ENCODE peak calls at places on chromosomes 1 and 21, in five cellular contexts. Q is PC-3, X is neural progenitor cell, V is K562, N is A673. F is an unnamed sample.

GRCh38 chr1:116558140-116558549 is 12.7 kb downstream of the CD58 start:
- DNase-seq in Q (no peak), X (no peak), V (no peak), N (no peak), F (no peak)

GRCh38 chr1:212381509-212381908 is 33.2 kb downstream of the PACC1 start:
- DNase-seq in Q (no peak), X (no peak), V (no peak), N (no peak), F (no peak)

GRCh38 chr21:31201548-31201947 is 142.5 kb downstream of the TIAM1 start:
- DNase-seq in Q (no peak), X (no peak), V (no peak), N (peak; percentile 15), F (no peak)

GRCh38 chr1:197339092-197339836 is 71.2 kb downstream of the CRB1 start:
- DNase-seq in Q (no peak), X (no peak), V (peak; percentile 47), N (no peak), F (no peak)

GRCh38 chr1:72670902-72671301 is 388.6 kb upstream of the NEGR1 start:
- DNase-seq in Q (no peak), X (peak; percentile 85), V (no peak), N (peak; percentile 36), F (no peak)

GRCh38 chr1:215555531-215555930 is 11.6 kb upstream of the KCTD3 start:
- DNase-seq in Q (no peak), X (no peak), V (no peak), N (no peak), F (no peak)

GRCh38 chr1:40338745-40339419 is 21.8 kb upstream of the COL9A2 start:
- DNase-seq in Q (peak; percentile 94), X (peak; percentile 85), V (peak; percentile 93), N (peak; percentile 88), F (peak; percentile 86)

GRCh38 chr1:113874017-113874879 is 2.7 kb upstream of the PTPN22 start:
- DNase-seq in Q (peak; percentile 61), X (peak; percentile 9), V (peak; percentile 70), N (no peak), F (peak; percentile 10)

GRCh38 chr1:27570383-27570755 is 33.6 kb downstream of the AHDC1 start:
- DNase-seq in Q (no peak), X (peak; percentile 49), V (no peak), N (no peak), F (no peak)

GRCh38 chr1:43446881-43447835 is 6.6 kb downstream of the HYI start:
- DNase-seq in Q (no peak), X (no peak), V (no peak), N (no peak), F (no peak)

GRCh38 chr1:7705048-7705907 is 65.8 kb upstream of the VAMP3 start:
- DNase-seq in Q (no peak), X (peak; percentile 55), V (no peak), N (no peak), F (peak; percentile 29)

GRCh38 chr21:21973806-21974205 is 975.6 kb downstream of the NCAM2 start:
- DNase-seq in Q (peak; percentile 2), X (peak; percentile 46), V (no peak), N (no peak), F (no peak)

GRCh38 chr1:161801955-161802354 is 35.8 kb downstream of the ATF6 start:
- DNase-seq in Q (no peak), X (peak; percentile 16), V (no peak), N (no peak), F (peak; percentile 5)

GRCh38 chr1:187067160-187067559 is 238.4 kb downstream of the PLA2G4A start:
- DNase-seq in Q (peak; percentile 8), X (no peak), V (no peak), N (peak; percentile 78), F (peak; percentile 18)

GRCh38 chr1:21437341-21437640 is 2.6 kb upstream of the NBPF3 start:
- DNase-seq in Q (no peak), X (no peak), V (no peak), N (no peak), F (no peak)

GRCh38 chr1:223037845-223038244 is 105.2 kb downstream of the TLR5 start:
- DNase-seq in Q (no peak), X (no peak), V (no peak), N (no peak), F (no peak)

GRCh38 chr1:6280761-6281451 is 20.0 kb upstream of the GPR153 start:
- DNase-seq in Q (no peak), X (peak; percentile 76), V (peak; percentile 69), N (no peak), F (no peak)

GRCh38 chr1:9085306-9085940 is 16.0 kb upstream of the SLC2A5 start:
- DNase-seq in Q (no peak), X (no peak), V (no peak), N (no peak), F (no peak)

GRCh38 chr1:8424539-8425116 is 106.7 kb downstream of the SLC45A1 start:
- DNase-seq in Q (peak; percentile 76), X (peak; percentile 61), V (peak; percentile 56), N (no peak), F (peak; percentile 84)

GRCh38 chr1:215416497-215416896 is 150.6 kb upstream of the KCTD3 start:
- DNase-seq in Q (no peak), X (no peak), V (no peak), N (no peak), F (no peak)

GRCh38 chr21:15415541-15416261 is 314.1 kb upstream of the USP25 start:
- DNase-seq in Q (no peak), X (no peak), V (no peak), N (no peak), F (no peak)

GRCh38 chr1:87402192-87403046 is 73.7 kb downstream of the LMO4 start:
- DNase-seq in Q (peak; percentile 79), X (no peak), V (no peak), N (peak; percentile 65), F (no peak)

GRCh38 chr1:29125237-29125641 is 1.5 kb upstream of the TMEM200B start:
- DNase-seq in Q (no peak), X (peak; percentile 43), V (no peak), N (no peak), F (no peak)

GRCh38 chr1:104856091-104856490 is 1106.4 kb downstream of the AMY1C start:
- DNase-seq in Q (no peak), X (no peak), V (no peak), N (no peak), F (no peak)

GRCh38 chr1:61237147-61237546 is 154.8 kb downstream of the NFIA start:
- DNase-seq in Q (peak; percentile 45), X (no peak), V (no peak), N (no peak), F (no peak)

GRCh38 chr1:197393105-197393504 is 125.1 kb downstream of the CRB1 start:
- DNase-seq in Q (no peak), X (no peak), V (no peak), N (no peak), F (no peak)

GRCh38 chr1:108644984-108645383 is 15.9 kb downstream of the HENMT1 start:
- DNase-seq in Q (no peak), X (no peak), V (no peak), N (no peak), F (no peak)

GRCh38 chr1:75373542-75374159 is 237.3 kb downstream of the SLC44A5 start:
- DNase-seq in Q (no peak), X (no peak), V (no peak), N (no peak), F (no peak)

GRCh38 chr1:228940526-228940925 is 205.2 kb downstream of the RHOU start:
- DNase-seq in Q (no peak), X (peak; percentile 24), V (no peak), N (no peak), F (no peak)

GRCh38 chr1:157274698-157275534 is 136.7 kb upstream of the ETV3 start:
- DNase-seq in Q (peak; percentile 52), X (no peak), V (peak; percentile 78), N (no peak), F (peak; percentile 16)

GRCh38 chr1:7335224-7335879 is 435.7 kb upstream of the VAMP3 start:
- DNase-seq in Q (peak; percentile 11), X (no peak), V (no peak), N (no peak), F (no peak)

GRCh38 chr1:16449065-16449464 is 8.5 kb downstream of the NECAP2 start:
- DNase-seq in Q (no peak), X (no peak), V (no peak), N (no peak), F (no peak)

GRCh38 chr1:48776400-48777218 is at the start of gene BEND5:
- DNase-seq in Q (peak; percentile 18), X (peak; percentile 91), V (no peak), N (peak; percentile 84), F (peak; percentile 78)

GRCh38 chr1:217281332-217281731 is 349.6 kb downstream of the GPATCH2 start:
- DNase-seq in Q (no peak), X (no peak), V (no peak), N (no peak), F (no peak)

GRCh38 chr1:55781944-55782482 is 566.8 kb upstream of the USP24 start:
- DNase-seq in Q (peak; percentile 93), X (no peak), V (no peak), N (no peak), F (peak; percentile 67)

GRCh38 chr1:16042096-16042495 is 1.5 kb upstream of the CLCNKB start:
- DNase-seq in Q (no peak), X (no peak), V (no peak), N (no peak), F (no peak)

GRCh38 chr1:14598007-14598497 is 433 bp upstream of the KAZN start:
- DNase-seq in Q (no peak), X (peak; percentile 67), V (no peak), N (peak; percentile 34), F (peak; percentile 47)
- TF ChIP-seq EZH2 in Q (no peak), X (no peak), V (no peak), N (no peak), F (no peak)

GRCh38 chr1:63326473-63327380 is 4.4 kb downstream of the FOXD3 start:
- DNase-seq in Q (no peak), X (peak; percentile 51), V (no peak), N (no peak), F (peak; percentile 16)

GRCh38 chr1:63322944-63323865 is 838 bp downstream of the FOXD3 start:
- DNase-seq in Q (no peak), X (peak; percentile 61), V (peak; percentile 43), N (peak; percentile 62), F (peak; percentile 56)

GRCh38 chr1:63326106-63326472 is 3.7 kb downstream of the FOXD3 start:
- DNase-seq in Q (no peak), X (peak; percentile 68), V (no peak), N (no peak), F (no peak)

GRCh38 chr1:63323866-63324778 is 1.8 kb downstream of the FOXD3 start:
- DNase-seq in Q (no peak), X (peak; percentile 81), V (no peak), N (no peak), F (peak; percentile 12)

GRCh38 chr1:63324779-63325119 is 2.4 kb downstream of the FOXD3 start:
- DNase-seq in Q (no peak), X (no peak), V (no peak), N (no peak), F (no peak)
- TF ChIP-seq EZH2 in Q (no peak), X (no peak), V (no peak), N (no peak), F (peak; percentile 70)

GRCh38 chr21:33071878-33072306 is 2.0 kb downstream of the OLIG1 start:
- DNase-seq in Q (no peak), X (peak; percentile 59), V (no peak), N (no peak), F (no peak)
- TF ChIP-seq EZH2 in Q (no peak), X (peak; percentile 99), V (no peak), N (peak; percentile 96), F (peak; percentile 96)

GRCh38 chr1:201216395-201217085 is 25.9 kb downstream of the IGFN1 start:
- DNase-seq in Q (no peak), X (no peak), V (no peak), N (no peak), F (no peak)
- TF ChIP-seq EZH2 in Q (no peak), X (no peak), V (no peak), N (no peak), F (no peak)

F was measured in hepatocyte.